ENCODE peak calls at places on chromosomes 11 and 22, in four cellular contexts. H is HL-60, X is K562, F is GM12878. M is an unnamed sample.
A peak's percentile ranks its signal among the peaks of the same experiment; 100 is the strongest.

GRCh38 chr11:71207563-71207962 is 44.8 kb downstream of the SHANK2 start:
- DNase-seq in H (no peak), F (no peak), X (no peak), M (no peak)

GRCh38 chr11:102590646-102591045 is 34.5 kb downstream of the MMP20 start:
- DNase-seq in F (no peak), H (no peak), X (no peak), M (no peak)

GRCh38 chr11:70210051-70210501 is 7.0 kb downstream of the FADD start:
- DNase-seq in H (no peak), X (no peak), F (no peak), M (no peak)

GRCh38 chr11:77039491-77040400 is 5.5 kb downstream of the B3GNT6 start:
- DNase-seq in F (no peak), X (no peak), H (no peak), M (peak; percentile 46)

GRCh38 chr22:19039448-19039780 is 82.8 kb downstream of the DGCR2 start:
- DNase-seq in X (no peak), H (no peak), F (no peak), M (no peak)

GRCh38 chr11:134541355-134541754 is 129.3 kb upstream of the B3GAT1 start:
- DNase-seq in H (no peak), X (no peak), F (no peak), M (no peak)

GRCh38 chr11:65432133-65432650 is 9.6 kb downstream of the NEAT1 start:
- DNase-seq in X (no peak), H (no peak), F (no peak), M (no peak)

GRCh38 chr22:41563051-41563711 is 2.4 kb downstream of the CSDC2 start:
- DNase-seq in X (peak; percentile 60), H (no peak), F (no peak), M (no peak)

GRCh38 chr11:94796863-94797262 is 28.7 kb downstream of the AMOTL1 start:
- DNase-seq in F (no peak), X (no peak), H (no peak), M (no peak)

GRCh38 chr11:8934735-8935478 is 2.2 kb upstream of the C11orf16 start:
- DNase-seq in F (no peak), H (no peak), X (no peak), M (no peak)

GRCh38 chr11:11789735-11790369 is 51.9 kb upstream of the USP47 start:
- DNase-seq in H (no peak), X (peak; percentile 29), F (no peak), M (no peak)

GRCh38 chr11:93225642-93226041 is 27.9 kb upstream of the SLC36A4 start:
- DNase-seq in F (no peak), H (no peak), X (no peak), M (no peak)

GRCh38 chr11:77191823-77192495 is 63.9 kb downstream of the MYO7A start:
- DNase-seq in F (no peak), H (no peak), X (peak; percentile 88), M (peak; percentile 70)

GRCh38 chr11:76668362-76669155 is 2.0 kb downstream of the LRRC32 start:
- DNase-seq in X (no peak), F (no peak), H (no peak), M (no peak)

GRCh38 chr22:38719196-38719595 is 13.5 kb downstream of the GTPBP1 start:
- DNase-seq in F (no peak), X (no peak), H (no peak), M (no peak)

GRCh38 chr22:38716827-38717226 is 11.1 kb downstream of the GTPBP1 start:
- DNase-seq in X (no peak), H (no peak), F (no peak), M (no peak)

GRCh38 chr22:38717244-38717643 is 11.5 kb downstream of the GTPBP1 start:
- DNase-seq in F (no peak), X (no peak), H (no peak), M (no peak)

GRCh38 chr22:38720350-38720749 is 14.6 kb downstream of the GTPBP1 start:
- DNase-seq in F (no peak), H (no peak), X (no peak), M (no peak)

GRCh38 chr22:38718414-38718813 is 12.7 kb downstream of the GTPBP1 start:
- DNase-seq in F (no peak), X (no peak), H (no peak), M (no peak)
- TF ChIP-seq SPI1 in F (no peak), X (no peak), H (no peak), M (no peak)

GRCh38 chr11:2549080-2549479 is 104.3 kb downstream of the KCNQ1 start:
- DNase-seq in F (no peak), H (no peak), X (no peak), M (no peak)

GRCh38 chr11:2547806-2548205 is 103.0 kb downstream of the KCNQ1 start:
- DNase-seq in H (no peak), F (no peak), X (no peak), M (no peak)

GRCh38 chr11:2549876-2550605 is 105.2 kb downstream of the KCNQ1 start:
- DNase-seq in X (no peak), F (no peak), H (no peak), M (no peak)

GRCh38 chr11:2549491-2549875 is 104.7 kb downstream of the KCNQ1 start:
- DNase-seq in X (no peak), F (no peak), H (no peak), M (no peak)

DNA sequence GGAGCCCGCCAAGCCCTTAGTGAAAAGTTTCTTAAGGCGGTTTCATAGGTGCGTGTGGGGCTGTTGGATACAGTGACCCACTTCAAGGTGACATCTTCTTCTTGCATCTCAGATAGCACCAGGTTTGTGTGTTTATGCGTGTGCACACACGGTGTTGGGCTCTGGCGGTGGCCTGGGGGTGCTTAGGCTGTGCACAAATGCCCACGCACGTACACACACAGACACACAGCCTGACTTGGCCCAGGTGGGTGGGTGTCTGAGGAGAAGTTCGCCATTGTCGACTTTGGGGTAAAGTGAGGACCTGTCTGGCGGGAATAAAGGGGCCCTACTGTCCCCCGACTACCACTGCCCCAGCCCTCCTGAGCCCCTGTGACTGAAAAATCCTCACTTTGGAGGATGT is 103.8 kb downstream of the KCNQ1 start:
- DNase-seq in F (no peak), H (no peak), X (no peak), M (no peak)
- TF ChIP-seq SPI1 in F (no peak), H (no peak), X (no peak), M (no peak)

GRCh38 chr22:20591660-20592310 is 84.4 kb downstream of the MED15 start:
- DNase-seq in F (no peak), X (peak; percentile 96), H (no peak), M (no peak)
- TF ChIP-seq SPI1 in F (no peak), X (no peak), H (no peak), M (no peak)

DNA sequence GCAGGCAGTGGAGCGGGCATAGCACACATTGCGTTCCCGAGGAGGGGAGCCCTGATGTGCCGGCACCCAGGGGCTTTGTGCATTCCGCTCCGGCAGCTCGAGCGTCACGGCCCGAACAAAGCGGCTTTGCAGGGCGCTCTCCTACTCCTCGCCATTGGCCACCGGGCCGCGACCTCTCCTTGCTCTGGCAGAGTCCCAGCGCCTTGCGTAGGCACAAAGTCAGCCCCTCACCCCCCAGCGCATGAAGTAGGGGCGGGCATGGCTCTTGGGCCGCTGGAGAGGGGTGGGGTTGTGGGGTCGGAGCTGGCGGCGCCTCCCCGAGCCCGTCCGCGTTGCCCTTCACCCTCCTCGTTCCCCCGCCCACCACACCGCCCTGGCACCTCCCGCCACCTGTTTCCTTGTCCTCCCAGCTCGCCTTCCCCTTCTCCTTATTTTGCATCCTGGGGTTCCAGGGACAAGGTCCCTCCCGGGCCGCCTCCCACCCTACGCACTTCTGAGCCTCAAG is 781 bp upstream of the PPARA start:
- DNase-seq in X (peak; percentile 11), H (peak; percentile 49), F (no peak), M (no peak)
- TF ChIP-seq SPI1 in X (no peak), H (no peak), F (no peak), M (no peak)

M was measured in GM12891.